ENCODE peak calls at places on chromosome 13, in six cellular contexts. V is CD8-positive, alpha-beta T cell; W is spleen; Y is tibial artery; T is keratinocyte; R is left ventricle myocardium inferior. I is an unnamed sample. For H3K4me1 and H3K36me3, the result is how much of the 10 kb centered on the place peaks cover.

GRCh38 chr13:89574077-89574476 is 1773.4 kb upstream of the MIR17HG start:
- DNase-seq in V (no peak), W (no peak), Y (no peak), T (no peak), R (no peak), I (no peak)

GRCh38 chr13:114203536-114203935 is 24.5 kb downstream of the CFAP97D2 start:
- DNase-seq in V (no peak), W (no peak), Y (no peak), T (no peak), R (no peak), I (no peak)

GRCh38 chr13:27372896-27373295 is 51.5 kb upstream of the GTF3A start:
- DNase-seq in V (no peak), W (no peak), Y (no peak), T (no peak), R (no peak), I (peak)

GRCh38 chr13:50208826-50209335 is 193.6 kb downstream of the KCNRG start:
- DNase-seq in V (no peak), W (peak), Y (peak), T (no peak), R (peak), I (peak)

GRCh38 chr13:113856716-113857065 is 7.2 kb downstream of the GAS6 start:
- DNase-seq in V (no peak), W (no peak), Y (peak), T (no peak), R (no peak), I (no peak)

GRCh38 chr13:72295173-72295572 is 428.2 kb upstream of the DACH1 start:
- DNase-seq in V (no peak), W (no peak), Y (no peak), T (no peak), R (no peak), I (no peak)

GRCh38 chr13:101739382-101740178 is 287.1 kb downstream of the ITGBL1 start:
- DNase-seq in V (no peak), W (no peak), Y (no peak), T (no peak), R (no peak), I (no peak)

GRCh38 chr13:23378009-23378632 is 55.4 kb downstream of the SACS start:
- DNase-seq in V (no peak), W (no peak), Y (peak), T (peak), R (no peak), I (no peak)

GRCh38 chr13:22369840-22370239 is 699.0 kb downstream of the FGF9 start:
- DNase-seq in V (no peak), W (no peak), Y (no peak), T (no peak), R (no peak), I (no peak)

GRCh38 chr13:86052141-86052540 is 252.9 kb upstream of the SLITRK6 start:
- DNase-seq in V (no peak), W (no peak), Y (no peak), T (no peak), R (no peak), I (no peak)

GRCh38 chr13:39976481-39976880 is 321.0 kb downstream of the COG6 start:
- DNase-seq in V (no peak), W (no peak), Y (no peak), T (no peak), R (no peak), I (no peak)

GRCh38 chr13:38308736-38309135 is 40.9 kb upstream of the UFM1 start:
- DNase-seq in V (no peak), W (no peak), Y (no peak), T (peak), R (no peak), I (peak)

GRCh38 chr13:40192516-40193257 is 473.8 kb downstream of the FOXO1 start:
- DNase-seq in V (no peak), W (no peak), Y (peak), T (no peak), R (no peak), I (no peak)

GRCh38 chr13:29801737-29802305 is 48.6 kb downstream of the UBL3 start:
- DNase-seq in V (no peak), W (no peak), Y (no peak), T (no peak), R (no peak), I (no peak)
- H3K4me1 ChIP-seq in V (under half), W (half or more), Y (under half), T (under half), R (under half), I (under half)

GRCh38 chr13:48826039-48826438 is 149.7 kb upstream of the FNDC3A start:
- DNase-seq in V (no peak), W (no peak), Y (no peak), T (no peak), R (no peak), I (no peak)
- TF ChIP-seq CTCF in V (no peak), W (no peak), Y (no peak), T (no peak), R (no peak), I (no peak)

GRCh38 chr13:19991531-19991930 is 33.0 kb downstream of the ZMYM2 start:
- DNase-seq in V (no peak), W (no peak), Y (no peak), T (no peak), R (no peak), I (no peak)
- H3K36me3 ChIP-seq in V (under half), W (under half), Y (under half), T (under half), R (under half), I (under half)

GRCh38 chr13:74021507-74021906 is 112.7 kb downstream of the KLF12 start:
- DNase-seq in V (no peak), W (no peak), Y (no peak), T (no peak), R (no peak), I (no peak)
- H3K4me1 ChIP-seq in V (under half), W (half or more), Y (under half), T (under half), R (under half), I (half or more)

GRCh38 chr13:33259296-33259695 is 26.3 kb downstream of the STARD13 start:
- DNase-seq in V (no peak), W (no peak), Y (no peak), T (no peak), R (no peak), I (no peak)

GRCh38 chr13:33258437-33259193 is 26.9 kb downstream of the STARD13 start:
- DNase-seq in V (no peak), W (no peak), Y (no peak), T (no peak), R (no peak), I (no peak)

GRCh38 chr13:33261426-33262068 is 24.0 kb downstream of the STARD13 start:
- DNase-seq in V (no peak), W (no peak), Y (no peak), T (no peak), R (no peak), I (no peak)

GRCh38 chr13:33262069-33262487 is 23.5 kb downstream of the STARD13 start:
- DNase-seq in V (no peak), W (no peak), Y (no peak), T (peak), R (no peak), I (no peak)

DNA sequence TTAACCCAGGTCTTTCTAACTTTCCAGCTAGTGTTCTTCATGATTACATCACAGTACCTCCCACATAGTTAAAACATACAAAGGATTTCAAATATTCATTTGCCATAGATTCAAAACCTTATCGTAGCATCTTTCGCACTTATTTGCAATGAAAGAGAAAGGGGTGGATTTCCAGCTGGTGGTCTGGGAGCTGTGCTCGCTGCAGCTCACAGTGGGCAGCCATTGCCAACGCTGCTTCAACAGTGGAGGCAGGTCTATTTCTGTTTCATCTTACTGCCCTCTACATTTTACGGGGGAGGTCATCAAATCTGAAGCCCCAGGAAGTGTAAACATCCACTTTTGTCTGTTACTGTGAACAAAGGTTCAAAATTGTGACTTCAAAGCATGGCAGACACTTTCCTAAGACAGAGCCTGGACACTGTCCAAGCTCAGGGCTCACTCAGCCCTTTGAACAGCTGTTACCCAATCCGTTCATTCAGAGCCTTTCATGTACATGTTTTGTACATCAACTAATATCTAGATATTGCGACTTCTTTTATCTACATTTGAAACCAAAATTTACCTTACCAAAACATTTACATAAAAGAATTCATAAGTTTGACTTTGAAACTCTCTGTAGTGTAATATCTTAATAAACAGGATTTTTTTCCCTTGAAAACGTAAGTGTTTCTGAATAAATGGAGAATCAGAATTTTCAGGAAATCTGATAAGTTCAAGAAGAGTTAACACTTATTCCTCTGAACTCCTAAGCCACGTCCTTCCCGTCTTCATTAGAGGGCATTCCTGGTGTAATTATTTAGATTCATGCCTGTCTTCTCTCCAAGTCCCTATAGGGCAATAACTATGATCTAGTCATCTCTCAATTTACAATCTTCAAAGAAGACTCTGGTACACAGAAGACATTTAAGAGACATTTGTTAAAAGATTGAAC is 25.1 kb downstream of the STARD13 start:
- DNase-seq in V (no peak), W (no peak), Y (no peak), T (no peak), R (no peak), I (no peak)
- TF ChIP-seq CTCF in V (no peak), W (no peak), Y (no peak), T (no peak), R (no peak), I (no peak)

GRCh38 chr13:77138813-77139212 is 111.9 kb upstream of the FBXL3 start:
- DNase-seq in V (no peak), W (no peak), Y (no peak), T (no peak), R (no peak), I (no peak)

GRCh38 chr13:77143325-77143907 is 116.5 kb upstream of the FBXL3 start:
- DNase-seq in V (no peak), W (no peak), Y (no peak), T (no peak), R (no peak), I (no peak)

GRCh38 chr13:77136902-77137420 is 110.0 kb upstream of the FBXL3 start:
- DNase-seq in V (no peak), W (no peak), Y (no peak), T (no peak), R (no peak), I (no peak)

DNA sequence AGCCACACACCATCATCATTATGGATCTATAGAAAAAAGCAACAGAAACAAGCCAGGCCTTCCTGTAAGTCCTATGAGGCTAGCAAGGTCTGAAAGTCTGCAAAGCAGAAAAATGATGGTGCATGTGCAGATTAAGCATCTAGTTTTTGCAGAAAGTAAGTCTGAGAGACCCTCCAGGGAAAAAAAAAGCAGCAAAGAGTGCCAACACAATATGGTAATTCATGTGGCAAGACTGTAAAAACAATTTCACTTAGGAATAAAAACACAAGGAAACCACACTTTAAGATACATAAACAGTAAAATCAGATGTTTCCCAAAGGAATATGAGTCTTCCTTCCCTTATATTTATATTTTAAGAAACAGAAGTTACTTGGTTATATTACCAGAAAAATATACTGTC is 112.4 kb upstream of the FBXL3 start:
- DNase-seq in V (no peak), W (no peak), Y (no peak), T (no peak), R (no peak), I (no peak)
- H3K36me3 ChIP-seq in V (under half), W (under half), Y (half or more), T (under half), R (half or more), I (under half)

GRCh38 chr13:46665630-46666482 is 112.9 kb downstream of the LRCH1 start:
- DNase-seq in V (no peak), W (no peak), Y (no peak), T (no peak), R (no peak), I (no peak)
- H3K4me1 ChIP-seq in V (under half), W (half or more), Y (under half), T (under half), R (half or more), I (half or more)

GRCh38 chr13:110713981-110714797 is 689 bp downstream of the ING1 start:
- DNase-seq in V (peak), W (peak), Y (peak), T (no peak), R (peak), I (peak)
- TF ChIP-seq CTCF in V (no peak), W (no peak), Y (no peak), T (no peak), R (no peak), I (peak)